ENCODE peak calls at places on chromosomes 12 and 14, in six cellular contexts. R, I, C, U, P and F are unnamed samples. For H3K4me1, the result is how much of the 10 kb centered on the place peaks cover.

GRCh38 chr12:123997033-123997822 is 24.2 kb downstream of the ZNF664 start:
- DNase-seq in R (no peak), C (no peak), U (no peak), I (no peak), P (no peak), F (no peak)

GRCh38 chr12:103647267-103647666 is 60.2 kb downstream of the STAB2 start:
- DNase-seq in R (peak), P (no peak), C (no peak), U (peak), I (no peak), F (no peak)

GRCh38 chr14:68598621-68599447 is 194.0 kb downstream of the ZFP36L1 start:
- DNase-seq in U (peak), C (peak), P (peak), R (peak), I (peak), F (no peak)

GRCh38 chr14:50363734-50364113 is 33.0 kb downstream of the CDKL1 start:
- DNase-seq in R (peak), U (no peak), I (no peak), C (no peak), P (no peak), F (peak)

GRCh38 chr12:92927055-92927435 is 2.0 kb downstream of the EEA1 start:
- DNase-seq in I (no peak), P (no peak), R (peak), C (peak), U (peak), F (peak)

GRCh38 chr14:103281496-103282231 is 52.4 kb upstream of the EIF5 start:
- DNase-seq in R (peak), P (no peak), C (peak), I (no peak), U (peak), F (peak)

GRCh38 chr12:32512910-32513309 is 113.6 kb downstream of the FGD4 start:
- DNase-seq in R (no peak), P (no peak), C (no peak), I (no peak), U (no peak), F (no peak)

GRCh38 chr12:111687255-111687654 is 1.4 kb downstream of the ACAD10 start:
- DNase-seq in P (no peak), U (no peak), R (no peak), C (no peak), I (no peak), F (no peak)

GRCh38 chr12:54404061-54405004 is 14.7 kb downstream of the ITGA5 start:
- DNase-seq in I (no peak), U (no peak), R (peak), P (no peak), C (no peak), F (peak)

GRCh38 chr14:32472081-32472480 is 143.0 kb downstream of the AKAP6 start:
- DNase-seq in R (no peak), U (no peak), I (no peak), C (no peak), P (no peak), F (no peak)

GRCh38 chr14:49972840-49973239 is 80.0 kb downstream of the ARF6 start:
- DNase-seq in I (no peak), C (no peak), P (no peak), U (peak), R (peak), F (peak)

GRCh38 chr12:62709321-62709720 is 225.6 kb downstream of the PPM1H start:
- DNase-seq in C (no peak), U (no peak), I (no peak), R (peak), P (no peak), F (no peak)

GRCh38 chr12:16086462-16086861 is 175.3 kb downstream of the DERA start:
- DNase-seq in R (no peak), C (no peak), I (no peak), P (no peak), U (no peak), F (no peak)

GRCh38 chr12:130162267-130162666 is at the start of gene FZD10:
- DNase-seq in R (peak), P (peak), U (no peak), C (peak), I (peak), F (no peak)

GRCh38 chr14:77554816-77555599 is 56.4 kb upstream of the ISM2 start:
- DNase-seq in R (no peak), U (no peak), C (no peak), P (no peak), I (no peak), F (no peak)

GRCh38 chr14:54621686-54622085 is 54.8 kb downstream of the SAMD4A start:
- DNase-seq in U (no peak), I (no peak), P (no peak), C (no peak), R (no peak), F (no peak)

GRCh38 chr12:38977132-38977531 is 71.7 kb upstream of the CPNE8 start:
- DNase-seq in U (no peak), C (no peak), I (no peak), R (no peak), P (no peak), F (no peak)

GRCh38 chr12:53951577-53952334 is 2.9 kb upstream of the HOXC12 start:
- DNase-seq in C (no peak), I (no peak), U (no peak), R (no peak), P (peak), F (no peak)

GRCh38 chr12:46693518-46693917 is 132.3 kb downstream of the SLC38A4 start:
- DNase-seq in I (no peak), R (no peak), P (no peak), U (no peak), C (no peak), F (no peak)

GRCh38 chr12:29730481-29730880 is 53.3 kb downstream of the TMTC1 start:
- DNase-seq in R (no peak), I (no peak), U (no peak), P (no peak), C (no peak), F (no peak)
- H3K4me1 ChIP-seq in R (under half), I (half or more), U (under half), P (under half), C (half or more), F (under half)

GRCh38 chr12:26271024-26271423 is 75.7 kb downstream of the SSPN start:
- DNase-seq in I (no peak), P (no peak), U (no peak), C (no peak), R (peak), F (no peak)
- H3K27ac ChIP-seq in I (no peak), P (no peak), U (peak), C (peak), R (no peak), F (no peak)

DNA sequence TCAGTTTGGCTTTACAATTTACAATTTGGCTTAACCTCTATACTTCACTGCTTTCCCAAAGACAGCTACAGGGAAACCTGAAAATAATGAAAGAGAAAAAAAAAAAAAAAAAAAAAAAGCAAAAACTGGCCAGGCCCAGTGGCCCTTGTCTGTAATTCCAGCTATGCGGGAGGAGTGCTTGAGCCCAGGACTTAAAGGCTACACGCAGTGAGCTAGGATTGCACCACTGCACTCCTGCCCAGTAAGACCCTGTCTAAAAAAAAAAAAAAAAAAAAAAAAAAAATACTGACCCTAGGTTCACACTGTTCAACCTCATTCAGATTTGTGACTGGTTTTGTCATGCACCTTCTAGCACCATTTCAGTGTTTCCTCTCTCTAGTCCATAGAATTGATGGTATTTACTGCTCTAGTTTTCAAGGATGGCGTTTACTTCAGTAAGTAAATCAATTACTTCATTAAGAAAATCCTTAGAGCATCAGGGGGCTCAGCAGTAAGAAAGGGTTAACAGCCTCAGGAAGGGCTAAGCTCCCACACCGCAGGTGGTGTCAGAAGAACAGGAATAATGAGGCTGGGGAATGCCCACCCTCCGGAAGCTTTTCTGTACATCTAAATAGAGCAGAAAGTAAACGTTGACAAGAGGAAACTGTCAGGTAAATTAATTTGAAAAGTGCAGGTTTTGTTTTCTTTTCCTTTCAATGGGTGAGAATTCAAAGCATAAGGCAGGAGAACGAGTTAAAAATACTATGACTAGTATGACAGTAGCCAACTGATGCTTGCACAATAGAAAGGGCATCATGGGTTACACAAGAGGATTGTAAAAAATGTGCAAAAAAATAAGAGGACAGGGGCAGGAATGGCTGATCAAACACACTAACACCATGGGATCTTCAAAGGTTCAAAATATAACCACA is 115.0 kb upstream of the MDM1 start:
- DNase-seq in I (no peak), U (no peak), C (no peak), R (peak), P (no peak), F (peak)
- H3K4me3 ChIP-seq in I (no peak), U (no peak), C (no peak), R (no peak), P (no peak), F (no peak)

GRCh38 chr14:65877631-65878030 is 465.1 kb downstream of the FUT8 start:
- DNase-seq in R (no peak), P (no peak), I (no peak), U (no peak), C (no peak), F (no peak)

GRCh38 chr14:65879218-65880009 is 466.9 kb downstream of the FUT8 start:
- DNase-seq in C (no peak), I (no peak), U (peak), R (peak), P (no peak), F (no peak)

GRCh38 chr14:65880507-65880906 is 468.0 kb downstream of the FUT8 start:
- DNase-seq in C (no peak), I (no peak), P (no peak), U (no peak), R (peak), F (no peak)

GRCh38 chr14:65878586-65878985 is 466.1 kb downstream of the FUT8 start:
- DNase-seq in I (no peak), U (no peak), P (no peak), R (no peak), C (no peak), F (no peak)

DNA sequence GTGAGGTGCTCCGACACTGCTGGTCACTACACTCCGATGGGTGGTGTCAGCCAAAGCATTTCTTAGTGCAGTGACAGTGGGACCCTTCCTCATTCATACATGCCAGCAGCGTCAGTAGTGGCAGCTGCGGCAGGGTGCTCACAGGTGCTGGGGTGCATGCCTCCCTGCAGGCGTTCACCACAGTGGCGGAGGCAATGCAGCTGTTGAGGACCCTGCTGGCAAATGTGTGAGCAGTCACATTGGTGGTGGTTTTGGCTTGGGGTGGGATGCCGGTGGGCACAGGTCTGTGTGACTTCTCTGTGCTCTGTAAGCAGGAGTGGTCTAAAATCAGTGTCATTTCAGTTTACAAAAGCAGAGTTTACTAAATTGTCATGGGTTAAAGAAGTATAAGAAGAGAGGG is 464.7 kb downstream of the FUT8 start:
- DNase-seq in I (no peak), R (no peak), C (no peak), U (no peak), P (no peak), F (no peak)
- H3K4me1 ChIP-seq in I (under half), R (under half), C (under half), U (under half), P (under half), F (under half)

GRCh38 chr12:6124411-6125151 is at the start of gene VWF:
- DNase-seq in U (no peak), R (no peak), P (no peak), C (no peak), I (no peak), F (no peak)
- H3K27ac ChIP-seq in U (no peak), R (no peak), P (no peak), C (peak), I (peak), F (no peak)

DNA sequence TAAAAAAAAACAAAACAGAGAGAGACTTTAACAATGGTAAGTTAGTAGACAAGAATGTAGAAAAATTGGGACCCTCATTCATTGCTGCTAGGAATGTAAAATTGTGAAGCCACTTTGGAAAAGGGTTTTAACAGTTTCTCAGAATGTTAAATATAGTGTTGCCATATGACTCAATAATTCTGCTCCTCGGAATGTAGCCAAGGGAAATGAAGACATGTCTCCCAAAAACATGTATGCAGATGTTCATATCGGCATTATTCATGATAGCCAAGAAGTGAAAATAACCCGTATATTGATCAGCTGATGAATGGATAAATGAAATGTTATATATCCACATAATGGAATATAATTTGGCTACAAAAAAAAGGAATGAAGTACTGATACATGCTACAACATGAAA is 132.3 kb downstream of the DAAM1 start:
- DNase-seq in C (no peak), P (no peak), I (no peak), U (no peak), R (peak), F (no peak)
- H3K4me3 ChIP-seq in C (no peak), P (no peak), I (peak), U (peak), R (no peak), F (no peak)